ENCODE peak calls at places on chromosomes 1 and 21, in five cellular contexts. T is NCI-H2171 treated with DMSO at 0.1 percent for 48 hours, P is posterior cingulate gyrus, E is Daoy, U is tibial artery. I is an unnamed sample.

GRCh38 chr1:36223373-36223995 is 759 bp upstream of the THRAP3 start:
- DNase-seq in T (no peak), P (no peak), E (peak), U (no peak), I (no peak)

GRCh38 chr1:110060034-110060661 is 10.3 kb downstream of the ALX3 start:
- DNase-seq in T (no peak), P (no peak), E (peak), U (no peak), I (no peak)

GRCh38 chr1:98429851-98430496 is 231.5 kb upstream of the SNX7 start:
- DNase-seq in T (peak), P (no peak), E (no peak), U (no peak), I (no peak)

GRCh38 chr1:38564946-38565570 is 294.5 kb downstream of the RRAGC start:
- DNase-seq in T (no peak), P (no peak), E (no peak), U (no peak), I (no peak)

GRCh38 chr1:20080441-20081330 is 10.7 kb downstream of the PLA2G5 start:
- DNase-seq in T (no peak), P (no peak), E (peak), U (no peak), I (no peak)

GRCh38 chr1:25556791-25557476 is 13.5 kb downstream of the LDLRAP1 start:
- DNase-seq in T (peak), P (no peak), E (peak), U (no peak), I (no peak)

GRCh38 chr1:30362603-30362990 is 360.8 kb downstream of the MATN1 start:
- DNase-seq in T (no peak), P (no peak), E (no peak), U (peak), I (no peak)

GRCh38 chr1:183516725-183517124 is 44.4 kb downstream of the SMG7 start:
- DNase-seq in T (no peak), P (no peak), E (no peak), U (no peak), I (no peak)

GRCh38 chr1:31297273-31298247 is 728 bp downstream of the ZCCHC17 start:
- DNase-seq in T (no peak), P (no peak), E (peak), U (no peak), I (no peak)

GRCh38 chr1:215877452-215877951 is 310.4 kb downstream of the KCTD3 start:
- DNase-seq in T (no peak), P (no peak), E (no peak), U (no peak), I (no peak)

GRCh38 chr1:98253145-98253544 is 332.3 kb upstream of the DPYD start:
- DNase-seq in T (peak), P (no peak), E (no peak), U (no peak), I (no peak)

GRCh38 chr1:172870901-172871606 is 179.7 kb downstream of the TNFSF18 start:
- DNase-seq in T (no peak), P (no peak), E (no peak), U (no peak), I (no peak)

GRCh38 chr1:19799877-19800804 is at the start of gene TMCO4:
- DNase-seq in T (peak), P (peak), E (peak), U (peak), I (peak)

GRCh38 chr1:201116091-201116490 is 3.9 kb upstream of the CACNA1S start:
- DNase-seq in T (no peak), P (no peak), E (no peak), U (no peak), I (no peak)

GRCh38 chr1:23594927-23595353 is 35.6 kb upstream of the ID3 start:
- DNase-seq in T (no peak), P (no peak), E (no peak), U (no peak), I (no peak)

GRCh38 chr1:17630048-17630830 is 90.7 kb downstream of the ARHGEF10L start:
- DNase-seq in T (peak), P (no peak), E (peak), U (peak), I (no peak)

GRCh38 chr1:23695667-23696066 is 4.1 kb downstream of the RPL11 start:
- DNase-seq in T (no peak), P (no peak), E (no peak), U (no peak), I (no peak)

GRCh38 chr1:184242507-184242943 is 144.3 kb upstream of the C1orf21 start:
- DNase-seq in T (no peak), P (no peak), E (peak), U (no peak), I (no peak)

GRCh38 chr1:12617511-12617900 is 504 bp downstream of the DHRS3 start:
- DNase-seq in T (peak), P (no peak), E (no peak), U (no peak), I (no peak)

GRCh38 chr1:211261229-211261628 is 2.1 kb downstream of the RCOR3 start:
- DNase-seq in T (no peak), P (no peak), E (no peak), U (no peak), I (no peak)

GRCh38 chr21:36835383-36835795 is 131.1 kb downstream of the HLCS start:
- DNase-seq in T (peak), P (no peak), E (no peak), U (no peak), I (no peak)

GRCh38 chr1:170164103-170164763 is 18.5 kb downstream of the NTMT2 start:
- DNase-seq in T (no peak), P (no peak), E (no peak), U (no peak), I (no peak)

GRCh38 chr1:24413350-24414163 is at the start of gene STPG1:
- DNase-seq in T (peak), P (peak), E (peak), U (peak), I (peak)

GRCh38 chr1:89881415-89882058 is 60.7 kb downstream of the LRRC8D start:
- DNase-seq in T (no peak), P (no peak), E (no peak), U (no peak), I (no peak)

GRCh38 chr1:17198476-17199258 is 6.3 kb upstream of the PADI1 start:
- DNase-seq in T (no peak), P (no peak), E (peak), U (peak), I (no peak)

GRCh38 chr1:166032901-166033371 is 133.9 kb downstream of the FAM78B start:
- DNase-seq in T (peak), P (peak), E (no peak), U (no peak), I (no peak)

GRCh38 chr21:42609806-42610205 is 43.6 kb upstream of the PDE9A start:
- DNase-seq in T (peak), P (no peak), E (peak), U (no peak), I (no peak)

GRCh38 chr1:80083892-80084291 is 1077.4 kb upstream of the ADGRL4 start:
- DNase-seq in T (peak), P (no peak), E (no peak), U (no peak), I (no peak)

GRCh38 chr1:208203127-208203847 is 40.9 kb downstream of the PLXNA2 start:
- DNase-seq in T (peak), P (peak), E (peak), U (no peak), I (no peak)

GRCh38 chr1:173347276-173347675 is 129.9 kb upstream of the PRDX6 start:
- DNase-seq in T (no peak), P (no peak), E (no peak), U (no peak), I (no peak)

GRCh38 chr1:115670476-115671175 is 28.9 kb downstream of the VANGL1 start:
- DNase-seq in T (no peak), P (no peak), E (peak), U (no peak), I (no peak)

GRCh38 chr1:199784127-199784526 is 243.4 kb upstream of the NR5A2 start:
- DNase-seq in T (no peak), P (no peak), E (peak), U (no peak), I (no peak)

GRCh38 chr1:41574842-41575241 is 90.4 kb upstream of the EDN2 start:
- DNase-seq in T (no peak), P (no peak), E (no peak), U (no peak), I (no peak)

GRCh38 chr1:43054961-43055360 is 96.3 kb upstream of the SLC2A1 start:
- DNase-seq in T (no peak), P (no peak), E (peak), U (no peak), I (no peak)

GRCh38 chr21:25735895-25736597 is 1.3 kb downstream of the GABPA start:
- DNase-seq in T (peak), P (no peak), E (peak), U (no peak), I (no peak)

GRCh38 chr1:151146072-151146415 is 387 bp downstream of the SEMA6C start:
- DNase-seq in T (no peak), P (peak), E (no peak), U (no peak), I (no peak)

GRCh38 chr1:37602750-37603694 is 7.3 kb upstream of the GNL2 start:
- DNase-seq in T (peak), P (no peak), E (no peak), U (no peak), I (no peak)

GRCh38 chr1:70142120-70142519 is 63.3 kb downstream of the LRRC40 start:
- DNase-seq in T (no peak), P (no peak), E (no peak), U (no peak), I (no peak)

I was measured in occipital lobe.